ENCODE peak calls at places on chromosomes 11 and 22, in four cellular contexts. One of them, this sample, is unnamed.

GRCh38 chr11:93969925-93970922 is 50.9 kb upstream of the HEPHL1 start:
- DNase-seq in spleen: no peak
- DNase-seq in right lobe of liver: no peak
- DNase-seq in kidney: no peak
- DNase-seq in this sample: no peak

GRCh38 chr11:83124631-83125424 is 32.1 kb upstream of the PCF11 start:
- DNase-seq in spleen: no peak
- DNase-seq in right lobe of liver: no peak
- DNase-seq in kidney: no peak
- DNase-seq in this sample: no peak

GRCh38 chr22:28822930-28823481 is 22.6 kb upstream of the XBP1 start:
- DNase-seq in spleen: no peak
- DNase-seq in right lobe of liver: no peak
- DNase-seq in kidney: peak
- DNase-seq in this sample: no peak

GRCh38 chr11:69578167-69578566 is 62.8 kb upstream of the CCND1 start:
- DNase-seq in spleen: no peak
- DNase-seq in right lobe of liver: no peak
- DNase-seq in kidney: no peak
- DNase-seq in this sample: no peak

GRCh38 chr22:42720263-42721044 is at the start of gene A4GALT:
- DNase-seq in spleen: peak
- DNase-seq in right lobe of liver: no peak
- DNase-seq in kidney: no peak
- DNase-seq in this sample: no peak

GRCh38 chr11:14981507-14981906 is 9.4 kb upstream of the CALCA start:
- DNase-seq in spleen: no peak
- DNase-seq in right lobe of liver: no peak
- DNase-seq in kidney: no peak
- DNase-seq in this sample: no peak

GRCh38 chr11:123475478-123475877 is 45.4 kb downstream of the GRAMD1B start:
- DNase-seq in spleen: no peak
- DNase-seq in right lobe of liver: no peak
- DNase-seq in kidney: no peak
- DNase-seq in this sample: no peak

GRCh38 chr11:123407124-123407995 is 22.7 kb upstream of the GRAMD1B start:
- DNase-seq in spleen: no peak
- DNase-seq in right lobe of liver: peak
- DNase-seq in kidney: no peak
- DNase-seq in this sample: peak

GRCh38 chr11:133579165-133580031 is 47.1 kb upstream of the OPCML start:
- DNase-seq in spleen: no peak
- DNase-seq in right lobe of liver: no peak
- DNase-seq in kidney: peak
- DNase-seq in this sample: no peak

GRCh38 chr22:44842417-44842816 is 90.0 kb downstream of the ARHGAP8 start:
- DNase-seq in spleen: no peak
- DNase-seq in right lobe of liver: no peak
- DNase-seq in kidney: peak
- DNase-seq in this sample: no peak

GRCh38 chr11:30960387-30960992 is 374.3 kb upstream of the MPPED2 start:
- DNase-seq in spleen: no peak
- DNase-seq in right lobe of liver: no peak
- DNase-seq in kidney: no peak
- DNase-seq in this sample: no peak

GRCh38 chr11:47004595-47005033 is 68.1 kb downstream of the CSTPP1 start:
- DNase-seq in spleen: no peak
- DNase-seq in right lobe of liver: peak
- DNase-seq in kidney: peak
- DNase-seq in this sample: peak

GRCh38 chr11:92140021-92140420 is 84.6 kb upstream of the FAT3 start:
- DNase-seq in spleen: no peak
- DNase-seq in right lobe of liver: no peak
- DNase-seq in kidney: no peak
- DNase-seq in this sample: no peak

GRCh38 chr11:128891410-128891861 is 280 bp downstream of the KCNJ5 start:
- DNase-seq in spleen: no peak
- DNase-seq in right lobe of liver: no peak
- DNase-seq in kidney: peak
- DNase-seq in this sample: no peak

GRCh38 chr11:114083256-114084252 is 24.0 kb downstream of the ZBTB16 start:
- DNase-seq in spleen: no peak
- DNase-seq in right lobe of liver: no peak
- DNase-seq in kidney: no peak
- DNase-seq in this sample: no peak
- H3K27ac ChIP-seq in spleen: peak
- H3K27ac ChIP-seq in right lobe of liver: peak
- H3K27ac ChIP-seq in kidney: no peak
- H3K27ac ChIP-seq in this sample: peak

GRCh38 chr11:9838229-9838628 is 174.4 kb downstream of the SWAP70 start:
- DNase-seq in spleen: no peak
- DNase-seq in right lobe of liver: no peak
- DNase-seq in kidney: no peak
- DNase-seq in this sample: no peak

GRCh38 chr11:9839550-9839949 is 175.7 kb downstream of the SWAP70 start:
- DNase-seq in spleen: no peak
- DNase-seq in right lobe of liver: no peak
- DNase-seq in kidney: no peak
- DNase-seq in this sample: no peak

GRCh38 chr11:9831122-9831521 is 167.2 kb downstream of the SWAP70 start:
- DNase-seq in spleen: no peak
- DNase-seq in right lobe of liver: no peak
- DNase-seq in kidney: no peak
- DNase-seq in this sample: no peak

GRCh38 chr11:9838961-9839360 is 175.1 kb downstream of the SWAP70 start:
- DNase-seq in spleen: no peak
- DNase-seq in right lobe of liver: no peak
- DNase-seq in kidney: no peak
- DNase-seq in this sample: no peak

DNA sequence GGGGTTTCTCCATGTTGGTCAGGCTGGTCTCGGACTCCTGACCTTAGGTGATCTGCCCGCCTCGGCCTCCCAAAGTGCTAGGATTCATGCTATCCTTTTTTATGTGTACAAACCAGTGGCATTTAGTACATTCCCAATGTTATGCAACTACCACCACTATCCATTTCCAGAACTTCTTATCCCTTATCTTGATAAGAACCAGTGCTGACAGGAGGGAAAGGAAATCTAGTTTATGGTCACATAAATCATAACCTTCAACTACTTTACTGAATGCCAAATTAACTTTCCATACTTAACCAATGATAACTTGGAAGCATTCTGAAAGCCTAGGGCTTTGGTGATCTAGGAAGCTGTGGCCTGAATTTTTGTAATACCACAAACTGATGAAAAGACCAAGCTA is 170.4 kb downstream of the SWAP70 start:
- DNase-seq in spleen: no peak
- DNase-seq in right lobe of liver: no peak
- DNase-seq in kidney: no peak
- DNase-seq in this sample: no peak
- H3K27ac ChIP-seq in spleen: no peak
- H3K27ac ChIP-seq in right lobe of liver: no peak
- H3K27ac ChIP-seq in kidney: no peak
- H3K27ac ChIP-seq in this sample: no peak

DNA sequence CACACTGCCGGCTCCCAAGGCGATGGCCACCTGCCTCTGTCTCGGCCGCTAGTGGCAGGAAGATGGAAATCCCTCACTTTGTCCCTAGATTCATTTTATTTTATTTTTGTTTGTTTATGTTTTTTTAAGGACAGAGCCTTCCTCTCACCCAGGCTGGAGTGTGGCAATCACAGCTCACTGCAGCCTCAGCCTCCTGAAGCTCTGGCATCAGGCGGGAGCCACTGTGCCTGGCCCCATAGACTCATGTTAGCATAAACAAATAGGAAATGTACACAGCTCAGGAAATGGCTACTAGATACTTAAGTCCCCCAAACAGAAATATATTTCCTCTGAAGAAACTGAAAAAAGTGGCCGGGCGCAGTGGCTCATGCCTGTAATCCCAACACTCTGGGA is 3.5 kb downstream of the TMEM80 start:
- DNase-seq in spleen: no peak
- DNase-seq in right lobe of liver: no peak
- DNase-seq in kidney: no peak
- DNase-seq in this sample: peak
- H3K27ac ChIP-seq in spleen: no peak
- H3K27ac ChIP-seq in right lobe of liver: no peak
- H3K27ac ChIP-seq in kidney: no peak
- H3K27ac ChIP-seq in this sample: peak

GRCh38 chr22:41359376-41359775 is 22.4 kb upstream of the TEF start:
- DNase-seq in spleen: no peak
- DNase-seq in right lobe of liver: no peak
- DNase-seq in kidney: no peak
- DNase-seq in this sample: no peak

GRCh38 chr22:41360126-41360525 is 21.6 kb upstream of the TEF start:
- DNase-seq in spleen: no peak
- DNase-seq in right lobe of liver: no peak
- DNase-seq in kidney: peak
- DNase-seq in this sample: no peak

GRCh38 chr22:41362615-41363014 is 19.1 kb upstream of the TEF start:
- DNase-seq in spleen: no peak
- DNase-seq in right lobe of liver: no peak
- DNase-seq in kidney: no peak
- DNase-seq in this sample: no peak

GRCh38 chr22:41364233-41364632 is 17.5 kb upstream of the TEF start:
- DNase-seq in spleen: no peak
- DNase-seq in right lobe of liver: no peak
- DNase-seq in kidney: no peak
- DNase-seq in this sample: no peak

GRCh38 chr22:41361716-41362310 is 19.9 kb upstream of the TEF start:
- DNase-seq in spleen: no peak
- DNase-seq in right lobe of liver: no peak
- DNase-seq in kidney: no peak
- DNase-seq in this sample: no peak
- H3K27ac ChIP-seq in spleen: no peak
- H3K27ac ChIP-seq in right lobe of liver: no peak
- H3K27ac ChIP-seq in kidney: no peak
- H3K27ac ChIP-seq in this sample: no peak

DNA sequence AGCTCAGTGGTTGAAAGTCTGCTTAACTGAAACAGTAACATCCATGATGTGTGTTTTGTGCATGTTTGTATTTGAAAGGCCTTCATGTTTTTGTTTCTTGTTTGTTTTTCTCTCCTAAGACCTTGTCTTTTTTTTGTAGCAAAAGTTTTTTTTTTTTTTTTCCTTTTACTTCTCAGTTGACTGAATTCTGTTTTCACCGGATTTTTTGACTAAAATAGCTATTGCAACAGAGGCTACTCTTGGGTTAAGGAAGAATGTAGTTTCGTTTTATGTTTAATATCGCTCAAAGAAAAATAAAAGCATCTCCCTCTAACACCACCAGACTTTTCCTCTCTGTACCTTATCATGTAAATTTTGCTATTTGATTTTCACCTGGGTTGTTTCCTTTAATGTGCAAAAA is 15.1 kb downstream of the APOL6 start:
- DNase-seq in spleen: no peak
- DNase-seq in right lobe of liver: no peak
- DNase-seq in kidney: no peak
- DNase-seq in this sample: no peak
- H3K27ac ChIP-seq in spleen: peak
- H3K27ac ChIP-seq in right lobe of liver: peak
- H3K27ac ChIP-seq in kidney: no peak
- H3K27ac ChIP-seq in this sample: peak

DNA sequence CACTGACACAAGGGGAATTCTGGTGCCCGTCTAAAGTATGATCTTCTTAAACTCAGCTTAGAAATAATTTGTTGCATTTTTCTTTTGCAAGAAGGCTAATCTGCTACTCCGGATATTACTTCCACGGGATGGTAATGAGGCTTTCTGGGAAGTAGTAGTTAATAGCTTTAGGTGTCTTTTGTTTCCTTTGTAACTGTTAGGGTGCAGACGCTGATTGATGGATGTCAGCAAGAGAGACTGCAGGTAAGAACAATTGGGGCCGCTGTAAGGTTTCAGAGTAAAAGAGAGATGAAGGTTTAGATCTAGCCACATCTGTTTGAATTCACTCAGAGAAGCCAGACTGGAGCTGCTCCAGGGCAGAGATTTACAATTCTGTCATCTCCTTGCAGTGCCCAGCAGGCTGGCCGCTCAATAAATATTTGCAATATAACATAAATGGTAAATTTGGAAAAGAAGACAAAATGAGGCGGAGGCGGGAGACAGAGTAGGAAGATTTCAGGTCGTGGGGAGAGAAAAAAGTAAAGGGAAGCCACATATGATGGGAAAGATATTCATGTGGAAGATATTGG is 320.4 kb downstream of the AASDHPPT start:
- DNase-seq in spleen: no peak
- DNase-seq in right lobe of liver: no peak
- DNase-seq in kidney: no peak
- DNase-seq in this sample: no peak
- H3K27ac ChIP-seq in spleen: no peak
- H3K27ac ChIP-seq in right lobe of liver: no peak
- H3K27ac ChIP-seq in kidney: no peak
- H3K27ac ChIP-seq in this sample: no peak

GRCh38 chr11:488992-489391 is 18.1 kb downstream of the RNH1 start:
- DNase-seq in spleen: no peak
- DNase-seq in right lobe of liver: no peak
- DNase-seq in kidney: no peak
- DNase-seq in this sample: no peak

GRCh38 chr11:489610-490185 is 17.3 kb downstream of the RNH1 start:
- DNase-seq in spleen: no peak
- DNase-seq in right lobe of liver: no peak
- DNase-seq in kidney: peak
- DNase-seq in this sample: no peak

GRCh38 chr11:488062-488461 is 19.0 kb downstream of the RNH1 start:
- DNase-seq in spleen: no peak
- DNase-seq in right lobe of liver: no peak
- DNase-seq in kidney: no peak
- DNase-seq in this sample: no peak

GRCh38 chr11:487571-488021 is 19.4 kb downstream of the RNH1 start:
- DNase-seq in spleen: no peak
- DNase-seq in right lobe of liver: no peak
- DNase-seq in kidney: no peak
- DNase-seq in this sample: no peak

DNA sequence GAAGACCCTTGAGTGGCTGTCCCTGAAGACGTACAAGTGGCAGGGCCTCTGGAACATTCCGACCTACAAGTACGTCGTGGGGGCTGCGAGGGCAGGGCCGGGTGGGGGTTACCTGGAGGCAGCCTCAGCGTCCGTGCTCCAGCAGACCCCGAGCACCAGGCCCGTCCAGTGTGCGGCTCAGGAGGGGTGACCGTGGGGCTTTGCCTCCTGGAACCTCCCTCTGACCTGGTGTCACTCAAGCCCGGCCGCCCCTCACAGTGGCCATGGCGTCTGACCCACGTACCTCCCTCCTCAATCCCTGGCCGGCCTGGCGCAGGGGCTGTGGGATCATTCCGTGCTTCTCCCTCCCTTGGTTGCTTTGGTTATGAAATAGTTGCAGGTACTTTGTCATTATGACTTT is 18.5 kb downstream of the RNH1 start:
- DNase-seq in spleen: no peak
- DNase-seq in right lobe of liver: no peak
- DNase-seq in kidney: no peak
- DNase-seq in this sample: no peak
- H3K27ac ChIP-seq in spleen: no peak
- H3K27ac ChIP-seq in right lobe of liver: no peak
- H3K27ac ChIP-seq in kidney: no peak
- H3K27ac ChIP-seq in this sample: no peak

GRCh38 chr11:68067991-68068390 is 29.2 kb downstream of the TCIRG1 start:
- DNase-seq in spleen: no peak
- DNase-seq in right lobe of liver: no peak
- DNase-seq in kidney: no peak
- DNase-seq in this sample: no peak
- H3K27ac ChIP-seq in spleen: no peak
- H3K27ac ChIP-seq in right lobe of liver: no peak
- H3K27ac ChIP-seq in kidney: no peak
- H3K27ac ChIP-seq in this sample: no peak

GRCh38 chr11:2870955-2871720 is 14.4 kb downstream of the CDKN1C start:
- DNase-seq in spleen: no peak
- DNase-seq in right lobe of liver: no peak
- DNase-seq in kidney: no peak
- DNase-seq in this sample: no peak
- H3K27ac ChIP-seq in spleen: no peak
- H3K27ac ChIP-seq in right lobe of liver: no peak
- H3K27ac ChIP-seq in kidney: no peak
- H3K27ac ChIP-seq in this sample: no peak

This sample was measured in gastrocnemius medialis.